ENCODE peak calls at places on chromosomes 11 and 22, in nine cellular contexts. One of them, this sample, is unnamed.

GRCh38 chr11:29129850-29130249 is 887.0 kb downstream of the KCNA4 start:
- DNase-seq in H9: no peak
- DNase-seq in colonic mucosa: no peak
- DNase-seq in Peyer's patch: no peak
- DNase-seq in fibroblast of lung: no peak
- DNase-seq in upper lobe of right lung: no peak
- DNase-seq in right lobe of liver: no peak
- DNase-seq in tibial nerve: no peak
- DNase-seq in pancreas: no peak
- DNase-seq in this sample: no peak

GRCh38 chr11:6480299-6480914 is 724 bp downstream of the ARFIP2 start:
- DNase-seq in H9: no peak
- DNase-seq in colonic mucosa: no peak
- DNase-seq in Peyer's patch: no peak
- DNase-seq in fibroblast of lung: no peak
- DNase-seq in upper lobe of right lung: no peak
- DNase-seq in right lobe of liver: no peak
- DNase-seq in tibial nerve: no peak
- DNase-seq in pancreas: no peak
- DNase-seq in this sample: no peak

GRCh38 chr11:73612601-73613137 is 14.8 kb upstream of the FAM168A start:
- DNase-seq in H9: no peak
- DNase-seq in colonic mucosa: no peak
- DNase-seq in Peyer's patch: no peak
- DNase-seq in fibroblast of lung: no peak
- DNase-seq in upper lobe of right lung: no peak
- DNase-seq in right lobe of liver: no peak
- DNase-seq in tibial nerve: no peak
- DNase-seq in pancreas: no peak
- DNase-seq in this sample: no peak

GRCh38 chr11:93822359-93822758 is 28.1 kb downstream of the VSTM5 start:
- DNase-seq in H9: no peak
- DNase-seq in colonic mucosa: no peak
- DNase-seq in Peyer's patch: no peak
- DNase-seq in fibroblast of lung: no peak
- DNase-seq in upper lobe of right lung: no peak
- DNase-seq in right lobe of liver: no peak
- DNase-seq in tibial nerve: no peak
- DNase-seq in pancreas: no peak
- DNase-seq in this sample: no peak

GRCh38 chr11:2314525-2315394 is 12.9 kb downstream of the TSPAN32 start:
- DNase-seq in H9: no peak
- DNase-seq in colonic mucosa: peak; percentile 73
- DNase-seq in Peyer's patch: peak; percentile 51
- DNase-seq in fibroblast of lung: peak; percentile 95
- DNase-seq in upper lobe of right lung: peak; percentile 83
- DNase-seq in right lobe of liver: peak; percentile 90
- DNase-seq in tibial nerve: peak; percentile 83
- DNase-seq in pancreas: peak; percentile 93
- DNase-seq in this sample: peak; percentile 87

GRCh38 chr11:129814244-129814992 is 1.2 kb upstream of the TMEM45B start:
- DNase-seq in H9: no peak
- DNase-seq in colonic mucosa: no peak
- DNase-seq in Peyer's patch: no peak
- DNase-seq in fibroblast of lung: no peak
- DNase-seq in upper lobe of right lung: no peak
- DNase-seq in right lobe of liver: no peak
- DNase-seq in tibial nerve: no peak
- DNase-seq in pancreas: no peak
- DNase-seq in this sample: no peak

GRCh38 chr11:83007909-83008580 is 63.7 kb downstream of the RAB30 start:
- DNase-seq in H9: no peak
- DNase-seq in colonic mucosa: peak; percentile 76
- DNase-seq in Peyer's patch: peak; percentile 72
- DNase-seq in fibroblast of lung: no peak
- DNase-seq in upper lobe of right lung: peak; percentile 67
- DNase-seq in right lobe of liver: peak; percentile 82
- DNase-seq in tibial nerve: no peak
- DNase-seq in pancreas: peak; percentile 78
- DNase-seq in this sample: no peak

GRCh38 chr11:33413296-33413695 is 156.1 kb downstream of the HIPK3 start:
- DNase-seq in H9: no peak
- DNase-seq in colonic mucosa: no peak
- DNase-seq in Peyer's patch: no peak
- DNase-seq in fibroblast of lung: no peak
- DNase-seq in upper lobe of right lung: no peak
- DNase-seq in right lobe of liver: no peak
- DNase-seq in tibial nerve: no peak
- DNase-seq in pancreas: no peak
- DNase-seq in this sample: no peak

GRCh38 chr11:22041039-22041438 is 151.8 kb upstream of the ANO5 start:
- DNase-seq in H9: no peak
- DNase-seq in colonic mucosa: no peak
- DNase-seq in Peyer's patch: no peak
- DNase-seq in fibroblast of lung: no peak
- DNase-seq in upper lobe of right lung: no peak
- DNase-seq in right lobe of liver: no peak
- DNase-seq in tibial nerve: no peak
- DNase-seq in pancreas: no peak
- DNase-seq in this sample: no peak

GRCh38 chr11:61890536-61891330 is 612 bp downstream of the FADS3 start:
- DNase-seq in H9: peak; percentile 61
- DNase-seq in colonic mucosa: peak; percentile 36
- DNase-seq in Peyer's patch: peak; percentile 63
- DNase-seq in fibroblast of lung: peak; percentile 58
- DNase-seq in upper lobe of right lung: peak; percentile 78
- DNase-seq in right lobe of liver: peak; percentile 62
- DNase-seq in tibial nerve: no peak
- DNase-seq in pancreas: peak; percentile 82
- DNase-seq in this sample: peak; percentile 86

GRCh38 chr11:134528453-134528852 is 116.4 kb upstream of the B3GAT1 start:
- DNase-seq in H9: peak; percentile 17
- DNase-seq in colonic mucosa: peak; percentile 12
- DNase-seq in Peyer's patch: no peak
- DNase-seq in fibroblast of lung: no peak
- DNase-seq in upper lobe of right lung: peak; percentile 30
- DNase-seq in right lobe of liver: no peak
- DNase-seq in tibial nerve: no peak
- DNase-seq in pancreas: no peak
- DNase-seq in this sample: peak; percentile 6

GRCh38 chr11:129871914-129872313 is 23.5 kb downstream of the NFRKB start:
- DNase-seq in H9: no peak
- DNase-seq in colonic mucosa: no peak
- DNase-seq in Peyer's patch: no peak
- DNase-seq in fibroblast of lung: no peak
- DNase-seq in upper lobe of right lung: no peak
- DNase-seq in right lobe of liver: no peak
- DNase-seq in tibial nerve: no peak
- DNase-seq in pancreas: no peak
- DNase-seq in this sample: no peak

DNA sequence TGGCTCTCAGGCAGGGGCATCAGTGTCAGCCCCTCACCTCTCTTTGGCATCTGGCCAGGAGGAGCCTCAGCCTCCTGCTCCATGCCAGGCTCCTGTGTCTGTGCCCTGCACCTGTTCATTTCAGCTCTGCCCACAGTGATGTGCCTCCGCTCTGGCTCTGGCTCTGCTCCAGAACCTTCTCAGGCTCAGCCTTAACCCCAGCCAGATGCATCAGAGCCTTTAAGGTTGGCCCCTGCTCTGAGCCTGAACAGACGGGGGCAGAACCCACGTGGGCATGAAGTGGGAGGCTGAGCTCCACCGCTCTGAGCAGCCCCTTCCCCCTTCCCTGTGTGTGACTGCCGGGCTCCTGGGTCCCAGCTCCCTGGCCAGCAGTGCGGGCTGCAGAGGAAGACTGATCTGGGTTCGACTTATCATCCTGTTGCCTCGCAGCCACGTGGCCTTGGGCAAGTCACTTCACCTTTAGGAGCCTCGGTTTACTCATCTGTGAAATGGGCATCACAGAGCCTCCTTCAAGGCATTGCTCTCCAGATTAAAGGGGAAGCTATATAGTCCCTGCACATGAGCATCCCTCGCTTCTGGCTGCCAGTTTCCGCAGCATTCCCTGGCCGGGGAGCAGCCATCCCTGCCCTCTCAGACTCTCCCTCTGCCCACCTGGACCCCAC is 44.7 kb upstream of the RTL6 start:
- DNase-seq in H9: no peak
- DNase-seq in colonic mucosa: no peak
- DNase-seq in Peyer's patch: no peak
- DNase-seq in fibroblast of lung: no peak
- DNase-seq in upper lobe of right lung: peak; percentile 51
- DNase-seq in right lobe of liver: peak; percentile 42
- DNase-seq in tibial nerve: no peak
- DNase-seq in pancreas: no peak
- DNase-seq in this sample: no peak
- H3K27ac ChIP-seq in H9: no peak overlapping the region
- H3K27ac ChIP-seq in colonic mucosa: no peak overlapping the region
- H3K27ac ChIP-seq in Peyer's patch: no peak overlapping the region
- H3K27ac ChIP-seq in fibroblast of lung: no peak overlapping the region
- H3K27ac ChIP-seq in upper lobe of right lung: no peak overlapping the region
- H3K27ac ChIP-seq in right lobe of liver: no peak overlapping the region
- H3K27ac ChIP-seq in tibial nerve: no peak overlapping the region
- H3K27ac ChIP-seq in pancreas: no peak overlapping the region
- H3K27ac ChIP-seq in this sample: no peak overlapping the region

DNA sequence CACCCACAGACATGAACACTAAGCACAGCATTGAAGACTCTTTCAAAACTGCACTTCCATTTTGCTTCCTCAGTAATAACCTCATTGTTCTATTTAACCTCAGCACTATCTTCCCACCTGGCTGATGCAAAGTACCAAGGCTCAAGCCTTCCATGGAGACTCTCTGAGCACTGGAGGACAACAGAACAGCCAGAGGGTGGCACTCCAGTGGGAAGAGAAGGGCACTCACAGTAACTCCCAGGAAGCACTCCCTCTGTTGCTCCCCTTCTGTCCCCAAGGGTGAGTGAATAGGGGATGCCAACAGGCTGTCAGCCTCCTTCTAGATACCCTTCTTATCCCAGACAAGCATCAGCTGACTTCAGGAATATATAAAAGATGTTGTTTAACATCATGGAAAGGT is 3.5 kb downstream of the ME3 start:
- DNase-seq in H9: no peak
- DNase-seq in colonic mucosa: no peak
- DNase-seq in Peyer's patch: no peak
- DNase-seq in fibroblast of lung: no peak
- DNase-seq in upper lobe of right lung: no peak
- DNase-seq in right lobe of liver: no peak
- DNase-seq in tibial nerve: no peak
- DNase-seq in pancreas: no peak
- DNase-seq in this sample: no peak
- H3K9me3 ChIP-seq in H9: no peaks in the 10 kb centered on the region
- H3K9me3 ChIP-seq in colonic mucosa: no peaks in the 10 kb centered on the region
- H3K9me3 ChIP-seq in Peyer's patch: no peaks in the 10 kb centered on the region
- H3K9me3 ChIP-seq in fibroblast of lung: no peaks in the 10 kb centered on the region
- H3K9me3 ChIP-seq in upper lobe of right lung: no peaks in the 10 kb centered on the region
- H3K9me3 ChIP-seq in right lobe of liver: no peaks in the 10 kb centered on the region
- H3K9me3 ChIP-seq in tibial nerve: no peaks in the 10 kb centered on the region
- H3K9me3 ChIP-seq in pancreas: no peaks in the 10 kb centered on the region
- H3K9me3 ChIP-seq in this sample: no peaks in the 10 kb centered on the region

GRCh38 chr11:17418437-17418836 is 30.0 kb upstream of the KCNJ11 start:
- DNase-seq in H9: no peak
- DNase-seq in colonic mucosa: no peak
- DNase-seq in Peyer's patch: no peak
- DNase-seq in fibroblast of lung: no peak
- DNase-seq in upper lobe of right lung: no peak
- DNase-seq in right lobe of liver: no peak
- DNase-seq in tibial nerve: no peak
- DNase-seq in pancreas: no peak
- DNase-seq in this sample: no peak
- H3K4me1 ChIP-seq in H9: no peaks in the 10 kb centered on the region
- H3K4me1 ChIP-seq in colonic mucosa: no peaks in the 10 kb centered on the region
- H3K4me1 ChIP-seq in Peyer's patch: no peaks in the 10 kb centered on the region
- H3K4me1 ChIP-seq in fibroblast of lung: no peaks in the 10 kb centered on the region
- H3K4me1 ChIP-seq in upper lobe of right lung: no peaks in the 10 kb centered on the region
- H3K4me1 ChIP-seq in right lobe of liver: no peaks in the 10 kb centered on the region
- H3K4me1 ChIP-seq in tibial nerve: no peaks in the 10 kb centered on the region
- H3K4me1 ChIP-seq in pancreas: peaks cover 13% of the 10 kb centered on the region
- H3K4me1 ChIP-seq in this sample: no peaks in the 10 kb centered on the region

GRCh38 chr11:110710520-110711381 is 1.5 kb downstream of the ARHGAP20 start:
- DNase-seq in H9: peak; percentile 44
- DNase-seq in colonic mucosa: peak; percentile 34
- DNase-seq in Peyer's patch: peak; percentile 55
- DNase-seq in fibroblast of lung: peak; percentile 43
- DNase-seq in upper lobe of right lung: peak; percentile 76
- DNase-seq in right lobe of liver: peak; percentile 80
- DNase-seq in tibial nerve: peak; percentile 47
- DNase-seq in pancreas: peak; percentile 72
- DNase-seq in this sample: peak; percentile 31

GRCh38 chr11:110713469-110713776 is 1.2 kb upstream of the ARHGAP20 start:
- DNase-seq in H9: no peak
- DNase-seq in colonic mucosa: no peak
- DNase-seq in Peyer's patch: no peak
- DNase-seq in fibroblast of lung: no peak
- DNase-seq in upper lobe of right lung: peak; percentile 35
- DNase-seq in right lobe of liver: no peak
- DNase-seq in tibial nerve: no peak
- DNase-seq in pancreas: no peak
- DNase-seq in this sample: no peak

GRCh38 chr11:110711448-110711775 is 825 bp downstream of the ARHGAP20 start:
- DNase-seq in H9: no peak
- DNase-seq in colonic mucosa: no peak
- DNase-seq in Peyer's patch: no peak
- DNase-seq in fibroblast of lung: no peak
- DNase-seq in upper lobe of right lung: no peak
- DNase-seq in right lobe of liver: peak; percentile 40
- DNase-seq in tibial nerve: no peak
- DNase-seq in pancreas: no peak
- DNase-seq in this sample: no peak

GRCh38 chr11:110711776-110712642 is at the start of gene ARHGAP20:
- DNase-seq in H9: peak; percentile 81
- DNase-seq in colonic mucosa: peak; percentile 69
- DNase-seq in Peyer's patch: peak; percentile 73
- DNase-seq in fibroblast of lung: peak; percentile 64
- DNase-seq in upper lobe of right lung: peak; percentile 91
- DNase-seq in right lobe of liver: peak; percentile 83
- DNase-seq in tibial nerve: peak; percentile 54
- DNase-seq in pancreas: peak; percentile 72
- DNase-seq in this sample: peak; percentile 62

DNA sequence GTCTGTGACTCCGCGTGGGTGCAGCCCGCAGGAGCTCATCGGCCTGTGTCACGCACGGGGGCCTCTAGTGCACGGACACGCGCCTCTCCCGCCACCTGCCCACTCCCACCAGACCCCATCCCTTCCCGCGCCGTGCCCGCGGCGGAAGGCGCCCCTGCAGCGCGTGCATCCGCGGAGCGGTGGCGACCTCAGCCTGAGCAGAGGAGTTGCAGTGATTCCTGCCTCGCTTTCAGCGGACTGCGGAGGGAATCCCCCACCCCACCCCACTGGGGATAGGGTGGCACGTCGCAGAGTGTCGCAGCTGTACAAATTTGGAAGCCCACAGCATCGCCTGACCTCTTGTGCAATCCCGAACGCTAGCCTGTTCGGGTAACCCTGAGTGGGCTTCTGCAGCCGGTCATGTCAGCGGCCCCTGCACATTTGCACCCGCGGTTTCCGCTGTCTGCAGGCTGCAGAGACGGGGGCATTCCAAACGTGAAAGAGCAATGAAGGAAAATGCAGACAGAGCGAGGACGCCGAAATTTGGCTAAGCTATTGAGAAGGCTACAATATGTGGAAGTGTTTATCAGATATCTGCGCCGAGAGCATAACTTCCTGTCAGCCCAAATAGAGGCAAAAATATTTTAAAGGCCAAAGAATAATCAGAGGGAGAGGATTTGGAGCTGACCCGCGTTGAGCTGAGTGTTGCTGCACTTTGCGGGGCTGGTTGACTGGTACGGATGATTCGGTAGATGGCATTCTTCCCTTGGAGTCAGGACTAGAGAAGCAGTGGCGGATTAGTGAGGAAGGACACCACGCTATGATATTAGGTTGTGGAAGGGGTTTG is 619 bp upstream of the ARHGAP20 start:
- DNase-seq in H9: peak; percentile 28
- DNase-seq in colonic mucosa: peak; percentile 29
- DNase-seq in Peyer's patch: no peak
- DNase-seq in fibroblast of lung: peak; percentile 75
- DNase-seq in upper lobe of right lung: peak; percentile 59
- DNase-seq in right lobe of liver: peak; percentile 58
- DNase-seq in tibial nerve: peak; percentile 49
- DNase-seq in pancreas: peak; percentile 83
- DNase-seq in this sample: no peak
- H3K27ac ChIP-seq in H9: no peak overlapping the region
- H3K27ac ChIP-seq in colonic mucosa: no peak overlapping the region
- H3K27ac ChIP-seq in Peyer's patch: peak overlapping the region; percentile 13
- H3K27ac ChIP-seq in fibroblast of lung: no peak overlapping the region
- H3K27ac ChIP-seq in upper lobe of right lung: peak overlapping the region; percentile 65
- H3K27ac ChIP-seq in right lobe of liver: no peak overlapping the region
- H3K27ac ChIP-seq in tibial nerve: peak overlapping the region; percentile 80
- H3K27ac ChIP-seq in pancreas: no peak overlapping the region
- H3K27ac ChIP-seq in this sample: no peak overlapping the region